ENCODE peak calls at places on chromosomes 3 and 15, in eight cellular contexts. One of them, this sample, is unnamed.

GRCh38 chr15:73593278-73594074 is 39.7 kb downstream of the NPTN start:
- DNase-seq in GM12865: no peak
- DNase-seq in AG09319: no peak
- DNase-seq in activated naive CD4-positive, alpha-beta T cell: no peak
- DNase-seq in HCEC 1CT: no peak
- DNase-seq in Peyer's patch: no peak
- DNase-seq in activated T-helper 1 cell treated with anti-CD3 and anti-CD28 coated beads, Interleukin-2, amount 50 U/mL, for 16 hours: no peak
- DNase-seq in RPMI7951: no peak
- DNase-seq in this sample: no peak

GRCh38 chr3:52005571-52005986 is 9.9 kb upstream of the RPL29 start:
- DNase-seq in activated naive CD4-positive, alpha-beta T cell: no peak
- DNase-seq in HCEC 1CT: peak; percentile 23
- DNase-seq in Peyer's patch: no peak
- DNase-seq in RPMI7951: peak; percentile 25
- DNase-seq in activated T-helper 1 cell treated with anti-CD3 and anti-CD28 coated beads, Interleukin-2, amount 50 U/mL, for 16 hours: no peak
- DNase-seq in GM12865: no peak
- DNase-seq in AG09319: peak; percentile 27
- DNase-seq in this sample: peak; percentile 75

GRCh38 chr15:89761929-89762328 is 10.9 kb upstream of the MESP1 start:
- DNase-seq in HCEC 1CT: no peak
- DNase-seq in Peyer's patch: peak; percentile 82
- DNase-seq in GM12865: no peak
- DNase-seq in activated T-helper 1 cell treated with anti-CD3 and anti-CD28 coated beads, Interleukin-2, amount 50 U/mL, for 16 hours: no peak
- DNase-seq in AG09319: no peak
- DNase-seq in RPMI7951: no peak
- DNase-seq in activated naive CD4-positive, alpha-beta T cell: no peak
- DNase-seq in this sample: no peak

GRCh38 chr3:105495021-105495420 is 128.3 kb downstream of the ALCAM start:
- DNase-seq in Peyer's patch: no peak
- DNase-seq in GM12865: no peak
- DNase-seq in HCEC 1CT: no peak
- DNase-seq in activated naive CD4-positive, alpha-beta T cell: no peak
- DNase-seq in AG09319: no peak
- DNase-seq in RPMI7951: peak; percentile 8
- DNase-seq in activated T-helper 1 cell treated with anti-CD3 and anti-CD28 coated beads, Interleukin-2, amount 50 U/mL, for 16 hours: no peak
- DNase-seq in this sample: no peak

GRCh38 chr3:149235599-149236424 is 14.2 kb upstream of the CP start:
- DNase-seq in Peyer's patch: no peak
- DNase-seq in AG09319: no peak
- DNase-seq in GM12865: no peak
- DNase-seq in activated T-helper 1 cell treated with anti-CD3 and anti-CD28 coated beads, Interleukin-2, amount 50 U/mL, for 16 hours: no peak
- DNase-seq in activated naive CD4-positive, alpha-beta T cell: no peak
- DNase-seq in RPMI7951: no peak
- DNase-seq in HCEC 1CT: no peak
- DNase-seq in this sample: no peak

GRCh38 chr15:85589873-85590272 is 204.9 kb downstream of the KLHL25 start:
- DNase-seq in AG09319: no peak
- DNase-seq in HCEC 1CT: peak; percentile 68
- DNase-seq in Peyer's patch: no peak
- DNase-seq in RPMI7951: no peak
- DNase-seq in activated T-helper 1 cell treated with anti-CD3 and anti-CD28 coated beads, Interleukin-2, amount 50 U/mL, for 16 hours: no peak
- DNase-seq in activated naive CD4-positive, alpha-beta T cell: no peak
- DNase-seq in GM12865: no peak
- DNase-seq in this sample: no peak

GRCh38 chr15:65476942-65477341 is 40.5 kb downstream of the DPP8 start:
- DNase-seq in HCEC 1CT: peak; percentile 71
- DNase-seq in Peyer's patch: no peak
- DNase-seq in RPMI7951: peak; percentile 57
- DNase-seq in activated naive CD4-positive, alpha-beta T cell: no peak
- DNase-seq in GM12865: no peak
- DNase-seq in AG09319: peak; percentile 63
- DNase-seq in activated T-helper 1 cell treated with anti-CD3 and anti-CD28 coated beads, Interleukin-2, amount 50 U/mL, for 16 hours: no peak
- DNase-seq in this sample: no peak

GRCh38 chr3:23805228-23805880 is 401 bp upstream of the UBE2E1 start:
- DNase-seq in AG09319: no peak
- DNase-seq in activated naive CD4-positive, alpha-beta T cell: no peak
- DNase-seq in RPMI7951: no peak
- DNase-seq in activated T-helper 1 cell treated with anti-CD3 and anti-CD28 coated beads, Interleukin-2, amount 50 U/mL, for 16 hours: no peak
- DNase-seq in HCEC 1CT: no peak
- DNase-seq in Peyer's patch: no peak
- DNase-seq in GM12865: no peak
- DNase-seq in this sample: no peak

GRCh38 chr15:78212546-78213424 is 21.6 kb downstream of the ACSBG1 start:
- DNase-seq in AG09319: no peak
- DNase-seq in activated T-helper 1 cell treated with anti-CD3 and anti-CD28 coated beads, Interleukin-2, amount 50 U/mL, for 16 hours: no peak
- DNase-seq in HCEC 1CT: peak; percentile 57
- DNase-seq in activated naive CD4-positive, alpha-beta T cell: no peak
- DNase-seq in Peyer's patch: peak; percentile 90
- DNase-seq in RPMI7951: peak; percentile 94
- DNase-seq in GM12865: no peak
- DNase-seq in this sample: no peak

GRCh38 chr3:40196966-40197365 is 112.5 kb upstream of the EIF1B start:
- DNase-seq in GM12865: no peak
- DNase-seq in Peyer's patch: no peak
- DNase-seq in RPMI7951: no peak
- DNase-seq in AG09319: no peak
- DNase-seq in activated T-helper 1 cell treated with anti-CD3 and anti-CD28 coated beads, Interleukin-2, amount 50 U/mL, for 16 hours: no peak
- DNase-seq in HCEC 1CT: no peak
- DNase-seq in activated naive CD4-positive, alpha-beta T cell: no peak
- DNase-seq in this sample: no peak

GRCh38 chr3:190892328-190893011 is 30.0 kb upstream of the GMNC start:
- DNase-seq in activated T-helper 1 cell treated with anti-CD3 and anti-CD28 coated beads, Interleukin-2, amount 50 U/mL, for 16 hours: no peak
- DNase-seq in RPMI7951: no peak
- DNase-seq in Peyer's patch: no peak
- DNase-seq in HCEC 1CT: no peak
- DNase-seq in activated naive CD4-positive, alpha-beta T cell: no peak
- DNase-seq in GM12865: no peak
- DNase-seq in AG09319: no peak
- DNase-seq in this sample: no peak

GRCh38 chr3:12618426-12618825 is 45.5 kb downstream of the RAF1 start:
- DNase-seq in activated T-helper 1 cell treated with anti-CD3 and anti-CD28 coated beads, Interleukin-2, amount 50 U/mL, for 16 hours: no peak
- DNase-seq in AG09319: no peak
- DNase-seq in GM12865: no peak
- DNase-seq in Peyer's patch: no peak
- DNase-seq in RPMI7951: no peak
- DNase-seq in HCEC 1CT: no peak
- DNase-seq in activated naive CD4-positive, alpha-beta T cell: no peak
- DNase-seq in this sample: no peak

GRCh38 chr3:159919873-159920272 is 68.8 kb upstream of the IL12A start:
- DNase-seq in activated naive CD4-positive, alpha-beta T cell: no peak
- DNase-seq in GM12865: peak; percentile 75
- DNase-seq in activated T-helper 1 cell treated with anti-CD3 and anti-CD28 coated beads, Interleukin-2, amount 50 U/mL, for 16 hours: no peak
- DNase-seq in HCEC 1CT: peak; percentile 64
- DNase-seq in RPMI7951: peak; percentile 63
- DNase-seq in Peyer's patch: no peak
- DNase-seq in AG09319: no peak
- DNase-seq in this sample: no peak

GRCh38 chr3:48318831-48319512 is 14.5 kb downstream of the SPINK8 start:
- DNase-seq in activated T-helper 1 cell treated with anti-CD3 and anti-CD28 coated beads, Interleukin-2, amount 50 U/mL, for 16 hours: no peak
- DNase-seq in HCEC 1CT: no peak
- DNase-seq in Peyer's patch: no peak
- DNase-seq in AG09319: no peak
- DNase-seq in activated naive CD4-positive, alpha-beta T cell: no peak
- DNase-seq in GM12865: no peak
- DNase-seq in RPMI7951: no peak
- DNase-seq in this sample: no peak

GRCh38 chr3:186254676-186255665 is 107.1 kb downstream of the DGKG start:
- DNase-seq in GM12865: peak; percentile 77
- DNase-seq in RPMI7951: peak; percentile 31
- DNase-seq in HCEC 1CT: no peak
- DNase-seq in activated T-helper 1 cell treated with anti-CD3 and anti-CD28 coated beads, Interleukin-2, amount 50 U/mL, for 16 hours: no peak
- DNase-seq in AG09319: no peak
- DNase-seq in activated naive CD4-positive, alpha-beta T cell: no peak
- DNase-seq in Peyer's patch: peak; percentile 76
- DNase-seq in this sample: no peak

GRCh38 chr3:170226426-170226960 is 4.3 kb downstream of the PRKCI start:
- DNase-seq in activated naive CD4-positive, alpha-beta T cell: no peak
- DNase-seq in HCEC 1CT: no peak
- DNase-seq in activated T-helper 1 cell treated with anti-CD3 and anti-CD28 coated beads, Interleukin-2, amount 50 U/mL, for 16 hours: no peak
- DNase-seq in AG09319: no peak
- DNase-seq in GM12865: no peak
- DNase-seq in RPMI7951: no peak
- DNase-seq in Peyer's patch: no peak
- DNase-seq in this sample: no peak

GRCh38 chr3:148184798-148185197 is 512.9 kb upstream of the AGTR1 start:
- DNase-seq in GM12865: no peak
- DNase-seq in activated T-helper 1 cell treated with anti-CD3 and anti-CD28 coated beads, Interleukin-2, amount 50 U/mL, for 16 hours: no peak
- DNase-seq in activated naive CD4-positive, alpha-beta T cell: no peak
- DNase-seq in RPMI7951: no peak
- DNase-seq in AG09319: no peak
- DNase-seq in Peyer's patch: no peak
- DNase-seq in HCEC 1CT: no peak
- DNase-seq in this sample: no peak

GRCh38 chr3:30597131-30597768 is 9.2 kb upstream of the TGFBR2 start:
- DNase-seq in AG09319: peak; percentile 41
- DNase-seq in HCEC 1CT: peak; percentile 89
- DNase-seq in activated T-helper 1 cell treated with anti-CD3 and anti-CD28 coated beads, Interleukin-2, amount 50 U/mL, for 16 hours: no peak
- DNase-seq in Peyer's patch: no peak
- DNase-seq in activated naive CD4-positive, alpha-beta T cell: no peak
- DNase-seq in GM12865: no peak
- DNase-seq in RPMI7951: peak; percentile 81
- DNase-seq in this sample: no peak

GRCh38 chr15:59741274-59741906 is 52.3 kb upstream of the BNIP2 start:
- DNase-seq in HCEC 1CT: peak; percentile 24
- DNase-seq in activated T-helper 1 cell treated with anti-CD3 and anti-CD28 coated beads, Interleukin-2, amount 50 U/mL, for 16 hours: no peak
- DNase-seq in GM12865: no peak
- DNase-seq in activated naive CD4-positive, alpha-beta T cell: no peak
- DNase-seq in AG09319: no peak
- DNase-seq in Peyer's patch: no peak
- DNase-seq in RPMI7951: peak; percentile 41
- DNase-seq in this sample: no peak

GRCh38 chr3:132660745-132661067 is 577 bp downstream of the UBA5 start:
- DNase-seq in HCEC 1CT: peak; percentile 17
- DNase-seq in activated T-helper 1 cell treated with anti-CD3 and anti-CD28 coated beads, Interleukin-2, amount 50 U/mL, for 16 hours: peak; percentile 5
- DNase-seq in AG09319: no peak
- DNase-seq in activated naive CD4-positive, alpha-beta T cell: no peak
- DNase-seq in Peyer's patch: no peak
- DNase-seq in RPMI7951: peak; percentile 27
- DNase-seq in GM12865: no peak
- DNase-seq in this sample: no peak

GRCh38 chr15:28182216-28182615 is 83.1 kb upstream of the OCA2 start:
- DNase-seq in GM12865: no peak
- DNase-seq in activated naive CD4-positive, alpha-beta T cell: no peak
- DNase-seq in HCEC 1CT: no peak
- DNase-seq in AG09319: no peak
- DNase-seq in activated T-helper 1 cell treated with anti-CD3 and anti-CD28 coated beads, Interleukin-2, amount 50 U/mL, for 16 hours: no peak
- DNase-seq in RPMI7951: no peak
- DNase-seq in Peyer's patch: peak; percentile 64
- DNase-seq in this sample: no peak

GRCh38 chr3:13451301-13451673 is 28.8 kb upstream of the HDAC11 start:
- DNase-seq in RPMI7951: peak; percentile 50
- DNase-seq in HCEC 1CT: no peak
- DNase-seq in Peyer's patch: no peak
- DNase-seq in activated naive CD4-positive, alpha-beta T cell: no peak
- DNase-seq in activated T-helper 1 cell treated with anti-CD3 and anti-CD28 coated beads, Interleukin-2, amount 50 U/mL, for 16 hours: peak; percentile 8
- DNase-seq in GM12865: no peak
- DNase-seq in AG09319: no peak
- DNase-seq in this sample: no peak

GRCh38 chr3:187952849-187953248 is 201.1 kb upstream of the LPP start:
- DNase-seq in Peyer's patch: no peak
- DNase-seq in AG09319: no peak
- DNase-seq in HCEC 1CT: no peak
- DNase-seq in RPMI7951: peak; percentile 12
- DNase-seq in activated T-helper 1 cell treated with anti-CD3 and anti-CD28 coated beads, Interleukin-2, amount 50 U/mL, for 16 hours: no peak
- DNase-seq in GM12865: no peak
- DNase-seq in activated naive CD4-positive, alpha-beta T cell: no peak
- DNase-seq in this sample: no peak

GRCh38 chr3:43296565-43296964 is 10.2 kb downstream of the SNRK start:
- DNase-seq in GM12865: peak; percentile 66
- DNase-seq in HCEC 1CT: peak; percentile 18
- DNase-seq in Peyer's patch: peak; percentile 81
- DNase-seq in activated naive CD4-positive, alpha-beta T cell: peak; percentile 3
- DNase-seq in AG09319: no peak
- DNase-seq in activated T-helper 1 cell treated with anti-CD3 and anti-CD28 coated beads, Interleukin-2, amount 50 U/mL, for 16 hours: peak; percentile 29
- DNase-seq in RPMI7951: no peak
- DNase-seq in this sample: no peak

GRCh38 chr15:90075420-90076289 is 26.6 kb downstream of the IDH2 start:
- DNase-seq in Peyer's patch: peak; percentile 71
- DNase-seq in RPMI7951: no peak
- DNase-seq in activated T-helper 1 cell treated with anti-CD3 and anti-CD28 coated beads, Interleukin-2, amount 50 U/mL, for 16 hours: no peak
- DNase-seq in HCEC 1CT: no peak
- DNase-seq in activated naive CD4-positive, alpha-beta T cell: no peak
- DNase-seq in GM12865: peak; percentile 67
- DNase-seq in AG09319: no peak
- DNase-seq in this sample: no peak